ENCODE peak calls at places on chromosomes 6 and 20, in five cellular contexts. Z, K, N, I and U are unnamed samples.
A peak's percentile ranks its signal among the peaks of the same experiment; 100 is the strongest.

GRCh38 chr20:1624811-1625690 is 5.2 kb upstream of the SIRPB1 start:
- DNase-seq in Z (no peak), K (no peak), N (no peak), I (no peak), U (no peak)

GRCh38 chr6:29737707-29738630 is 14.7 kb downstream of the HLA-F start:
- DNase-seq in Z (no peak), K (peak; percentile 73), N (peak; percentile 70), I (no peak), U (peak; percentile 45)

GRCh38 chr20:17827759-17828559 is 128.2 kb downstream of the BANF2 start:
- DNase-seq in Z (no peak), K (peak; percentile 0), N (no peak), I (no peak), U (no peak)

GRCh38 chr6:167276772-167277533 is 14.2 kb upstream of the UNC93A start:
- DNase-seq in Z (no peak), K (no peak), N (no peak), I (peak; percentile 38), U (no peak)

GRCh38 chr6:72811971-72812421 is 190.1 kb downstream of the KCNQ5 start:
- DNase-seq in Z (peak; percentile 18), K (no peak), N (no peak), I (no peak), U (no peak)

GRCh38 chr20:1660263-1660662 is 2.7 kb upstream of the SIRPG start:
- DNase-seq in Z (no peak), K (no peak), N (no peak), I (no peak), U (no peak)

GRCh38 chr6:168197636-168198301 is 118.8 kb upstream of the FRMD1 start:
- DNase-seq in Z (no peak), K (no peak), N (no peak), I (no peak), U (no peak)

GRCh38 chr6:157541618-157542404 is 160.8 kb downstream of the ZDHHC14 start:
- DNase-seq in Z (no peak), K (peak; percentile 65), N (no peak), I (no peak), U (no peak)

GRCh38 chr20:17859002-17859615 is 109.5 kb downstream of the SNX5 start:
- DNase-seq in Z (no peak), K (no peak), N (no peak), I (no peak), U (no peak)

GRCh38 chr6:14128017-14128416 is 10.4 kb downstream of the CD83 start:
- DNase-seq in Z (no peak), K (no peak), N (no peak), I (no peak), U (no peak)

GRCh38 chr6:3786131-3786530 is 34.6 kb upstream of the PXDC1 start:
- DNase-seq in Z (no peak), K (no peak), N (no peak), I (no peak), U (no peak)

GRCh38 chr6:159061805-159062563 is 17.2 kb upstream of the TAGAP start:
- DNase-seq in Z (no peak), K (no peak), N (peak; percentile 37), I (no peak), U (no peak)

GRCh38 chr6:110491299-110491643 is 14.9 kb upstream of the SLC22A16 start:
- DNase-seq in Z (no peak), K (no peak), N (no peak), I (no peak), U (no peak)

GRCh38 chr20:11890331-11891080 is 27.2 kb upstream of the BTBD3 start:
- DNase-seq in Z (peak; percentile 10), K (peak; percentile 95), N (peak; percentile 18), I (peak; percentile 97), U (peak; percentile 47)

GRCh38 chr6:76612818-76613452 is 540.5 kb upstream of the IMPG1 start:
- DNase-seq in Z (no peak), K (no peak), N (no peak), I (no peak), U (no peak)

GRCh38 chr6:148765878-148766808 is 19.3 kb downstream of the UST start:
- DNase-seq in Z (no peak), K (no peak), N (no peak), I (no peak), U (no peak)

GRCh38 chr20:40930561-40930960 is 98.1 kb upstream of the TOP1 start:
- DNase-seq in Z (no peak), K (no peak), N (no peak), I (no peak), U (no peak)

GRCh38 chr20:60695223-60695622 is 556.8 kb upstream of the CDH4 start:
- DNase-seq in Z (peak; percentile 71), K (no peak), N (no peak), I (no peak), U (peak; percentile 76)

GRCh38 chr6:81792826-81793225 is 40.3 kb upstream of the TENT5A start:
- DNase-seq in Z (no peak), K (no peak), N (no peak), I (no peak), U (no peak)

GRCh38 chr6:32457054-32457453 is 17.4 kb downstream of the HLA-DRA start:
- DNase-seq in Z (no peak), K (no peak), N (no peak), I (no peak), U (no peak)

GRCh38 chr6:154786144-154786868 is 53.1 kb downstream of the SCAF8 start:
- DNase-seq in Z (no peak), K (no peak), N (no peak), I (no peak), U (no peak)

GRCh38 chr20:19368351-19368750 is 155.9 kb downstream of the SLC24A3 start:
- DNase-seq in Z (no peak), K (no peak), N (no peak), I (no peak), U (no peak)

GRCh38 chr20:50188287-50188688 is 2.3 kb upstream of the CEBPB start:
- DNase-seq in Z (no peak), K (no peak), N (no peak), I (no peak), U (no peak)

GRCh38 chr20:50186151-50186885 is 4.3 kb upstream of the CEBPB start:
- DNase-seq in Z (no peak), K (peak; percentile 91), N (peak; percentile 93), I (no peak), U (no peak)

GRCh38 chr20:50187403-50188051 is 3.1 kb upstream of the CEBPB start:
- DNase-seq in Z (no peak), K (no peak), N (no peak), I (no peak), U (no peak)

GRCh38 chr20:50185426-50185825 is 5.2 kb upstream of the CEBPB start:
- DNase-seq in Z (no peak), K (no peak), N (no peak), I (no peak), U (no peak)

GRCh38 chr20:50186987-50187402 is 3.6 kb upstream of the CEBPB start:
- DNase-seq in Z (no peak), K (no peak), N (no peak), I (peak; percentile 58), U (no peak)
- H3K4me3 ChIP-seq in Z (no peak overlapping the region), K (no peak overlapping the region), N (no peak overlapping the region), I (no peak overlapping the region), U (no peak overlapping the region)

GRCh38 chr20:51042657-51043247 is 19.8 kb upstream of the KCNG1 start:
- DNase-seq in Z (no peak), K (no peak), N (no peak), I (no peak), U (no peak)
- TF ChIP-seq CTCF in Z (peak; percentile 27), K (no peak), N (no peak), I (no peak), U (peak; percentile 27)

DNA sequence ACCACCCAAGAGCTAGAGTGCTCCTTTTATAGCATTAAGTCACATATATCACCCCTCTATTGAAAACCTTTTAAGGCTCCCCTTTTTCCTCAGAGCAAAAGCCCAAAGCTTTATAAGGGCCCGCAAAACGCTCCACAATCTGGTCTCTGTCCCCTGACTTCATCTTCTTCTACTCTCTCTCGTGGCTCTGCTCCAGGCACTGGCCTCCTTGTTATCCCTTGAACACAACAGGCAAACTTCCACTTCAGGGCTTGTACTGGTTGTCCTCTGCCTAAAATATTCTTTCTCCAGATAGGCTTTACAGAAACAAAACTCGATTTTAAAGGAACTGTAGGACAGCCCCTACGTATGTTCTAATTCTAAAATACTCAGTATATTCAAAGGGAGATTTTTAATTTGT is 44.0 kb upstream of the SPDEF start:
- DNase-seq in Z (no peak), K (no peak), N (no peak), I (no peak), U (no peak)
- H3K4me3 ChIP-seq in Z (no peak overlapping the region), K (no peak overlapping the region), N (no peak overlapping the region), I (no peak overlapping the region), U (no peak overlapping the region)

GRCh38 chr6:130296854-130297253 is 69.0 kb upstream of the TMEM200A start:
- DNase-seq in Z (no peak), K (no peak), N (no peak), I (no peak), U (no peak)

GRCh38 chr6:130288065-130288464 is 65.3 kb upstream of the SAMD3 start:
- DNase-seq in Z (no peak), K (no peak), N (no peak), I (no peak), U (no peak)

GRCh38 chr6:130298258-130298657 is 67.6 kb upstream of the TMEM200A start:
- DNase-seq in Z (no peak), K (no peak), N (no peak), I (no peak), U (no peak)

GRCh38 chr6:130293800-130294199 is 71.0 kb upstream of the SAMD3 start:
- DNase-seq in Z (peak; percentile 15), K (no peak), N (peak; percentile 24), I (no peak), U (peak; percentile 54)
- TF ChIP-seq CTCF in Z (peak; percentile 74), K (no peak), N (peak; percentile 50), I (peak; percentile 11), U (peak; percentile 83)

GRCh38 chr6:34657037-34657306 is 39.6 kb downstream of the ILRUN start:
- DNase-seq in Z (no peak), K (no peak), N (no peak), I (no peak), U (no peak)
- H3K4me3 ChIP-seq in Z (peak overlapping the region; percentile 50), K (no peak overlapping the region), N (peak overlapping the region; percentile 33), I (peak overlapping the region; percentile 28), U (peak overlapping the region; percentile 35)

DNA sequence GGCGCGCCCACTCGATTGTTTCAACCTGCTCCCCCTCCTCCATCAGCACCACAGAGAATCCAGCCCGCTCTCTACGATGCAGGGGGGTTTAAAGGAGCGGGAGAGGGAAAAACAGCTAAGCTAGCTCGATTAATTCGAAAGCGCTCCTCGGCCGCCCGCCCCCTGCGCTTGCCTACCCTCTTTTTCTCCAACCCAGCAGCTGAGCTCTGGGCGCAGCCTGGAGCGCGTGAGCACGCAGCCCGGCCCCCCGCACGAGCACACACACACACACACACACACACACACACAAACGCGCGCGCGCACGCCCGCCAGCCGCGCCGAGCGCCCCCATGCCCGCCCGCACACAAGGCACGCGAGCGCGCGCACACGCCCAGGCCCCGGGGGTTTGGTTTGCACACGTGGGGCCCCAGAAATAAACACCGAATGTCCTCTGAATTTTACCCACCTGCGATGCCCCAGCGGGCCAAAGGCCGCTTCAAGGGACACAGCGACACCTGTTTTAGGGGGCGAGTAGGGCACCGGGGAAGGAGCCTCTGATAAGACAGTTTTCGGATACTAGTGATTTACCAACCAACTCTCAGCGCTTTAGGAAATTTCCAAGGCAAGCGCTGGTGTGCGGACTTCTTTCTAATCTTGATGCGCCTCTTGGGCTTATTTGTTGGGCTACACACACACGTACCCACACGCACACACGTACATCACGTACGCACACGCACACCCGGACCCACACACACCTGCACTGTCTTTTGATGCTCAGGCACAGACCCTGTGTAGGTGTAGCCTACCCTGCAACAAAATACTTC is 787 bp upstream of the NRN1 start:
- DNase-seq in Z (no peak), K (no peak), N (peak; percentile 38), I (peak; percentile 87), U (no peak)
- TF ChIP-seq CTCF in Z (no peak), K (no peak), N (peak; percentile 31), I (no peak), U (no peak)

GRCh38 chr6:57078808-57079207 is 11.2 kb upstream of the ZNF451 start:
- DNase-seq in Z (no peak), K (no peak), N (no peak), I (no peak), U (no peak)
- H3K4me3 ChIP-seq in Z (no peak overlapping the region), K (no peak overlapping the region), N (no peak overlapping the region), I (no peak overlapping the region), U (no peak overlapping the region)